ENCODE peak calls at places on chromosomes 4 and X, in nine cellular contexts. One of them, this sample, is unnamed.
A peak's percentile ranks its signal among the peaks of the same experiment; 100 is the strongest.

GRCh38 chrX:937391-937790 is 275.1 kb downstream of the CRLF2 start:
- DNase-seq in thoracic aorta: no peak
- DNase-seq in IMR-90: no peak
- DNase-seq in astrocyte of the spinal cord: no peak
- DNase-seq in brain microvascular endothelial cell: no peak
- DNase-seq in mucosa of descending colon: no peak
- DNase-seq in cardiac muscle cell: no peak
- DNase-seq in right lobe of liver: no peak
- DNase-seq in RWPE1: no peak
- DNase-seq in this sample: no peak

GRCh38 chrX:4764888-4765287 is 1051.4 kb upstream of the PRKX start:
- DNase-seq in thoracic aorta: no peak
- DNase-seq in IMR-90: no peak
- DNase-seq in astrocyte of the spinal cord: peak; percentile 7
- DNase-seq in brain microvascular endothelial cell: no peak
- DNase-seq in mucosa of descending colon: no peak
- DNase-seq in cardiac muscle cell: no peak
- DNase-seq in right lobe of liver: no peak
- DNase-seq in RWPE1: peak; percentile 0
- DNase-seq in this sample: peak; percentile 61

GRCh38 chr4:6416518-6417286 is 55.7 kb downstream of the PPP2R2C start:
- DNase-seq in thoracic aorta: no peak
- DNase-seq in IMR-90: no peak
- DNase-seq in astrocyte of the spinal cord: no peak
- DNase-seq in brain microvascular endothelial cell: no peak
- DNase-seq in mucosa of descending colon: no peak
- DNase-seq in cardiac muscle cell: no peak
- DNase-seq in right lobe of liver: no peak
- DNase-seq in RWPE1: no peak
- DNase-seq in this sample: no peak

GRCh38 chr4:145061325-145061920 is 36.6 kb downstream of the ANAPC10 start:
- DNase-seq in thoracic aorta: no peak
- DNase-seq in IMR-90: peak; percentile 67
- DNase-seq in astrocyte of the spinal cord: peak; percentile 73
- DNase-seq in brain microvascular endothelial cell: no peak
- DNase-seq in mucosa of descending colon: no peak
- DNase-seq in cardiac muscle cell: peak; percentile 79
- DNase-seq in right lobe of liver: no peak
- DNase-seq in RWPE1: peak; percentile 19
- DNase-seq in this sample: peak; percentile 58

GRCh38 chr4:183860726-183861125 is 44.4 kb upstream of the STOX2 start:
- DNase-seq in thoracic aorta: no peak
- DNase-seq in IMR-90: no peak
- DNase-seq in astrocyte of the spinal cord: no peak
- DNase-seq in brain microvascular endothelial cell: no peak
- DNase-seq in mucosa of descending colon: no peak
- DNase-seq in cardiac muscle cell: no peak
- DNase-seq in right lobe of liver: no peak
- DNase-seq in RWPE1: peak; percentile 25
- DNase-seq in this sample: peak; percentile 86

GRCh38 chrX:3176439-3176820 is 135.2 kb downstream of the ARSF start:
- DNase-seq in thoracic aorta: no peak
- DNase-seq in IMR-90: peak; percentile 49
- DNase-seq in astrocyte of the spinal cord: peak; percentile 60
- DNase-seq in brain microvascular endothelial cell: no peak
- DNase-seq in mucosa of descending colon: no peak
- DNase-seq in cardiac muscle cell: peak; percentile 68
- DNase-seq in right lobe of liver: no peak
- DNase-seq in RWPE1: no peak
- DNase-seq in this sample: no peak

GRCh38 chr4:75046641-75047040 is 113.7 kb downstream of the PARM1 start:
- DNase-seq in thoracic aorta: no peak
- DNase-seq in IMR-90: no peak
- DNase-seq in astrocyte of the spinal cord: no peak
- DNase-seq in brain microvascular endothelial cell: no peak
- DNase-seq in mucosa of descending colon: no peak
- DNase-seq in cardiac muscle cell: no peak
- DNase-seq in right lobe of liver: no peak
- DNase-seq in RWPE1: no peak
- DNase-seq in this sample: no peak

GRCh38 chr4:159563257-159563656 is 460.4 kb downstream of the RAPGEF2 start:
- DNase-seq in thoracic aorta: no peak
- DNase-seq in IMR-90: no peak
- DNase-seq in astrocyte of the spinal cord: no peak
- DNase-seq in brain microvascular endothelial cell: no peak
- DNase-seq in mucosa of descending colon: peak; percentile 12
- DNase-seq in cardiac muscle cell: no peak
- DNase-seq in right lobe of liver: no peak
- DNase-seq in RWPE1: no peak
- DNase-seq in this sample: no peak

GRCh38 chrX:105564536-105564935 is 257.8 kb upstream of the NRK start:
- DNase-seq in thoracic aorta: no peak
- DNase-seq in IMR-90: peak; percentile 20
- DNase-seq in astrocyte of the spinal cord: peak; percentile 89
- DNase-seq in brain microvascular endothelial cell: peak; percentile 75
- DNase-seq in mucosa of descending colon: no peak
- DNase-seq in cardiac muscle cell: peak; percentile 84
- DNase-seq in right lobe of liver: no peak
- DNase-seq in RWPE1: peak; percentile 38
- DNase-seq in this sample: peak; percentile 75

GRCh38 chr4:20044502-20044911 is 207.2 kb upstream of the SLIT2 start:
- DNase-seq in thoracic aorta: no peak
- DNase-seq in IMR-90: peak; percentile 50
- DNase-seq in astrocyte of the spinal cord: peak; percentile 10
- DNase-seq in brain microvascular endothelial cell: no peak
- DNase-seq in mucosa of descending colon: no peak
- DNase-seq in cardiac muscle cell: peak; percentile 59
- DNase-seq in right lobe of liver: no peak
- DNase-seq in RWPE1: peak; percentile 3
- DNase-seq in this sample: peak; percentile 84

GRCh38 chr4:85772470-85772869 is 297.5 kb downstream of the ARHGAP24 start:
- DNase-seq in thoracic aorta: no peak
- DNase-seq in IMR-90: no peak
- DNase-seq in astrocyte of the spinal cord: no peak
- DNase-seq in brain microvascular endothelial cell: no peak
- DNase-seq in mucosa of descending colon: no peak
- DNase-seq in cardiac muscle cell: no peak
- DNase-seq in right lobe of liver: no peak
- DNase-seq in RWPE1: no peak
- DNase-seq in this sample: no peak

GRCh38 chrX:119155416-119156035 is 27.9 kb upstream of the KIAA1210 start:
- DNase-seq in thoracic aorta: no peak
- DNase-seq in IMR-90: peak; percentile 40
- DNase-seq in astrocyte of the spinal cord: peak; percentile 31
- DNase-seq in brain microvascular endothelial cell: peak; percentile 29
- DNase-seq in mucosa of descending colon: peak; percentile 10
- DNase-seq in cardiac muscle cell: peak; percentile 81
- DNase-seq in right lobe of liver: no peak
- DNase-seq in RWPE1: peak; percentile 36
- DNase-seq in this sample: peak; percentile 67

GRCh38 chr4:75327804-75328512 is 186.2 kb downstream of the RCHY1 start:
- DNase-seq in thoracic aorta: peak; percentile 12
- DNase-seq in IMR-90: no peak
- DNase-seq in astrocyte of the spinal cord: no peak
- DNase-seq in brain microvascular endothelial cell: no peak
- DNase-seq in mucosa of descending colon: no peak
- DNase-seq in cardiac muscle cell: no peak
- DNase-seq in right lobe of liver: no peak
- DNase-seq in RWPE1: no peak
- DNase-seq in this sample: no peak

GRCh38 chrX:115372026-115372610 is 82.6 kb downstream of the LUZP4 start:
- DNase-seq in thoracic aorta: no peak
- DNase-seq in IMR-90: peak; percentile 79
- DNase-seq in astrocyte of the spinal cord: peak; percentile 67
- DNase-seq in brain microvascular endothelial cell: peak; percentile 57
- DNase-seq in mucosa of descending colon: no peak
- DNase-seq in cardiac muscle cell: peak; percentile 73
- DNase-seq in right lobe of liver: no peak
- DNase-seq in RWPE1: peak; percentile 22
- DNase-seq in this sample: peak; percentile 74

GRCh38 chrX:36986231-36986630 is 21.9 kb upstream of the FAM47C start:
- DNase-seq in thoracic aorta: no peak
- DNase-seq in IMR-90: no peak
- DNase-seq in astrocyte of the spinal cord: no peak
- DNase-seq in brain microvascular endothelial cell: no peak
- DNase-seq in mucosa of descending colon: no peak
- DNase-seq in cardiac muscle cell: no peak
- DNase-seq in right lobe of liver: no peak
- DNase-seq in RWPE1: no peak
- DNase-seq in this sample: no peak

GRCh38 chr4:4746444-4746843 is 113.0 kb upstream of the MSX1 start:
- DNase-seq in thoracic aorta: no peak
- DNase-seq in IMR-90: no peak
- DNase-seq in astrocyte of the spinal cord: no peak
- DNase-seq in brain microvascular endothelial cell: no peak
- DNase-seq in mucosa of descending colon: no peak
- DNase-seq in cardiac muscle cell: no peak
- DNase-seq in right lobe of liver: no peak
- DNase-seq in RWPE1: no peak
- DNase-seq in this sample: no peak

GRCh38 chrX:8721536-8721935 is 10.4 kb downstream of the ANOS1 start:
- DNase-seq in thoracic aorta: no peak
- DNase-seq in IMR-90: no peak
- DNase-seq in astrocyte of the spinal cord: no peak
- DNase-seq in brain microvascular endothelial cell: no peak
- DNase-seq in mucosa of descending colon: no peak
- DNase-seq in cardiac muscle cell: no peak
- DNase-seq in right lobe of liver: no peak
- DNase-seq in RWPE1: no peak
- DNase-seq in this sample: no peak

GRCh38 chr4:161642708-161643107 is 521.1 kb downstream of the FSTL5 start:
- DNase-seq in thoracic aorta: no peak
- DNase-seq in IMR-90: no peak
- DNase-seq in astrocyte of the spinal cord: peak; percentile 13
- DNase-seq in brain microvascular endothelial cell: no peak
- DNase-seq in mucosa of descending colon: no peak
- DNase-seq in cardiac muscle cell: peak; percentile 7
- DNase-seq in right lobe of liver: no peak
- DNase-seq in RWPE1: no peak
- DNase-seq in this sample: peak; percentile 27

GRCh38 chr4:107951551-107951950 is 20.2 kb downstream of the CYP2U1 start:
- DNase-seq in thoracic aorta: no peak
- DNase-seq in IMR-90: peak; percentile 89
- DNase-seq in astrocyte of the spinal cord: peak; percentile 69
- DNase-seq in brain microvascular endothelial cell: peak; percentile 76
- DNase-seq in mucosa of descending colon: no peak
- DNase-seq in cardiac muscle cell: peak; percentile 21
- DNase-seq in right lobe of liver: no peak
- DNase-seq in RWPE1: peak; percentile 9
- DNase-seq in this sample: peak; percentile 83

GRCh38 chr4:139547979-139548378 is 8.0 kb downstream of the SETD7 start:
- DNase-seq in thoracic aorta: no peak
- DNase-seq in IMR-90: no peak
- DNase-seq in astrocyte of the spinal cord: no peak
- DNase-seq in brain microvascular endothelial cell: no peak
- DNase-seq in mucosa of descending colon: no peak
- DNase-seq in cardiac muscle cell: no peak
- DNase-seq in right lobe of liver: no peak
- DNase-seq in RWPE1: no peak
- DNase-seq in this sample: no peak
- TF ChIP-seq CTCF in thoracic aorta: no peak
- TF ChIP-seq CTCF in IMR-90: no peak
- TF ChIP-seq CTCF in astrocyte of the spinal cord: no peak
- TF ChIP-seq CTCF in brain microvascular endothelial cell: no peak
- TF ChIP-seq CTCF in mucosa of descending colon: no peak
- TF ChIP-seq CTCF in cardiac muscle cell: no peak
- TF ChIP-seq CTCF in right lobe of liver: no peak
- TF ChIP-seq CTCF in RWPE1: no peak
- TF ChIP-seq CTCF in this sample: no peak

GRCh38 chrX:112910418-112910817 is 69.8 kb upstream of the AMOT start:
- DNase-seq in thoracic aorta: no peak
- DNase-seq in IMR-90: no peak
- DNase-seq in astrocyte of the spinal cord: no peak
- DNase-seq in brain microvascular endothelial cell: no peak
- DNase-seq in mucosa of descending colon: no peak
- DNase-seq in cardiac muscle cell: no peak
- DNase-seq in right lobe of liver: no peak
- DNase-seq in RWPE1: no peak
- DNase-seq in this sample: no peak

GRCh38 chrX:112913807-112914206 is 73.2 kb upstream of the AMOT start:
- DNase-seq in thoracic aorta: no peak
- DNase-seq in IMR-90: no peak
- DNase-seq in astrocyte of the spinal cord: no peak
- DNase-seq in brain microvascular endothelial cell: no peak
- DNase-seq in mucosa of descending colon: no peak
- DNase-seq in cardiac muscle cell: no peak
- DNase-seq in right lobe of liver: no peak
- DNase-seq in RWPE1: no peak
- DNase-seq in this sample: no peak
- TF ChIP-seq CTCF in thoracic aorta: no peak
- TF ChIP-seq CTCF in IMR-90: no peak
- TF ChIP-seq CTCF in astrocyte of the spinal cord: no peak
- TF ChIP-seq CTCF in brain microvascular endothelial cell: no peak
- TF ChIP-seq CTCF in mucosa of descending colon: no peak
- TF ChIP-seq CTCF in cardiac muscle cell: no peak
- TF ChIP-seq CTCF in right lobe of liver: peak; percentile 14
- TF ChIP-seq CTCF in RWPE1: no peak
- TF ChIP-seq CTCF in this sample: no peak

GRCh38 chr4:53656421-53656981 is 65.2 kb upstream of the LNX1 start:
- DNase-seq in thoracic aorta: no peak
- DNase-seq in IMR-90: peak; percentile 21
- DNase-seq in astrocyte of the spinal cord: peak; percentile 14
- DNase-seq in brain microvascular endothelial cell: no peak
- DNase-seq in mucosa of descending colon: no peak
- DNase-seq in cardiac muscle cell: peak; percentile 79
- DNase-seq in right lobe of liver: no peak
- DNase-seq in RWPE1: no peak
- DNase-seq in this sample: no peak
- TF ChIP-seq CTCF in thoracic aorta: peak; percentile 32
- TF ChIP-seq CTCF in IMR-90: peak; percentile 40
- TF ChIP-seq CTCF in astrocyte of the spinal cord: peak; percentile 64
- TF ChIP-seq CTCF in brain microvascular endothelial cell: peak; percentile 74
- TF ChIP-seq CTCF in mucosa of descending colon: no peak
- TF ChIP-seq CTCF in cardiac muscle cell: peak; percentile 71
- TF ChIP-seq CTCF in right lobe of liver: peak; percentile 30
- TF ChIP-seq CTCF in RWPE1: no peak
- TF ChIP-seq CTCF in this sample: peak; percentile 5

DNA sequence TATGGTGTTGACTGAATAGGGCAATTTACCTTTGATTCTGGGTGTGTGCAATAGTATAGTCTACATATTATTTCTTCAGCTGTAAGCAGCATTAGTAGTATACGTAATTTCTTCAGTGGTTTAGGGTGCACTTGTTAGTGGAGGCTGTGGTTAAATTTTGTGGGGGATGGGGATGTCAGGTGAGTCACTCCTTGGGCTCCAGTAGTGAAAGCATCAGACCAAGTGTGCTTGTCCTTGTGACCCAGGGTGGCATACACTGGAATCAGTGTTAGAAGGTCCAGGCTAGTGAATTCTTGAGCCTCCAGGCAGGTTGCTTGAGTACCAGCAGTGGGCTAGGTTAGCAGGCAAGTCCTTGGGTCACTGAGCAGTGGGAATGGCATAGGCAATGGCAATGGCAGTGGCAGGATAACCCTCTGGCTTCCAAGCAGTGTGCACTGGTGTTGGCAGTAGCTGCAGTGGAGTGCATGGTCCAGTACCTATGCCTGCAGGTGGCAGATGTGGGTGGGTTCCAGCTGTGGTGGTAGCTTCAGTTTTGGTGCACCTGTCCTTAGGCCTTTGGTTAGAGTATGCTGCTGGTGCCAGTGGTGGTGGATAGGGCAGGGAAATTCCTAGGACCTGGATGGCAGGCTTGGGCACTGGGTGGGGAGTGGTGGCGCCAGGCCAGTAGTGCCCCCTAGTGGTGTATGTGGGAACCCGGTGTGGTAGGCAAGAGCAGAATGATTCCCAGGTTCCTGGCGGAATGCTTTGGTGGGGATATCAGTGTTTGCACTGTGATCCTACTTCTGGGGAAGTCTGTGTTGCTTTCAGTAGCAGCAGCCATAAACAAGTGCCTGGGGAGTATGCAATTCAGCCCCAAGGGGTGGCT is 531.0 kb downstream of the SMARCA1 start:
- DNase-seq in thoracic aorta: no peak
- DNase-seq in IMR-90: no peak
- DNase-seq in astrocyte of the spinal cord: no peak
- DNase-seq in brain microvascular endothelial cell: no peak
- DNase-seq in mucosa of descending colon: no peak
- DNase-seq in cardiac muscle cell: no peak
- DNase-seq in right lobe of liver: no peak
- DNase-seq in RWPE1: no peak
- DNase-seq in this sample: no peak
- TF ChIP-seq CTCF in thoracic aorta: no peak
- TF ChIP-seq CTCF in IMR-90: no peak
- TF ChIP-seq CTCF in astrocyte of the spinal cord: no peak
- TF ChIP-seq CTCF in brain microvascular endothelial cell: no peak
- TF ChIP-seq CTCF in mucosa of descending colon: no peak
- TF ChIP-seq CTCF in cardiac muscle cell: no peak
- TF ChIP-seq CTCF in right lobe of liver: no peak
- TF ChIP-seq CTCF in RWPE1: no peak
- TF ChIP-seq CTCF in this sample: no peak